ENCODE peak calls at places on chromosome 20, in six cellular contexts. One of them, this sample, is unnamed.

GRCh38 chr20:10347066-10347465 is 87.0 kb downstream of the MKKS start:
- DNase-seq in fibroblast of pulmonary artery: peak
- DNase-seq in transverse colon: no peak
- DNase-seq in glutamatergic neuron: no peak
- DNase-seq in B cell: no peak
- DNase-seq in fibroblast of mammary gland: no peak
- DNase-seq in this sample: no peak

GRCh38 chr20:49343246-49343645 is 65.4 kb upstream of the ZNFX1 start:
- DNase-seq in fibroblast of pulmonary artery: no peak
- DNase-seq in transverse colon: no peak
- DNase-seq in glutamatergic neuron: no peak
- DNase-seq in B cell: no peak
- DNase-seq in fibroblast of mammary gland: no peak
- DNase-seq in this sample: no peak

GRCh38 chr20:14821251-14821650 is 483.8 kb upstream of the FLRT3 start:
- DNase-seq in fibroblast of pulmonary artery: no peak
- DNase-seq in transverse colon: no peak
- DNase-seq in glutamatergic neuron: no peak
- DNase-seq in B cell: no peak
- DNase-seq in fibroblast of mammary gland: no peak
- DNase-seq in this sample: no peak

GRCh38 chr20:50727792-50728485 is 3.4 kb upstream of the PARD6B start:
- DNase-seq in fibroblast of pulmonary artery: no peak
- DNase-seq in transverse colon: no peak
- DNase-seq in glutamatergic neuron: no peak
- DNase-seq in B cell: no peak
- DNase-seq in fibroblast of mammary gland: peak
- DNase-seq in this sample: no peak

GRCh38 chr20:6007094-6007528 is 46.7 kb downstream of the LRRN4 start:
- DNase-seq in fibroblast of pulmonary artery: no peak
- DNase-seq in transverse colon: no peak
- DNase-seq in glutamatergic neuron: no peak
- DNase-seq in B cell: no peak
- DNase-seq in fibroblast of mammary gland: no peak
- DNase-seq in this sample: peak

GRCh38 chr20:49790077-49790798 is 22.4 kb upstream of the SLC9A8 start:
- DNase-seq in fibroblast of pulmonary artery: peak
- DNase-seq in transverse colon: no peak
- DNase-seq in glutamatergic neuron: no peak
- DNase-seq in B cell: no peak
- DNase-seq in fibroblast of mammary gland: no peak
- DNase-seq in this sample: no peak

GRCh38 chr20:49279677-49280462 is 2.0 kb upstream of the ZNFX1 start:
- DNase-seq in fibroblast of pulmonary artery: no peak
- DNase-seq in transverse colon: no peak
- DNase-seq in glutamatergic neuron: no peak
- DNase-seq in B cell: no peak
- DNase-seq in fibroblast of mammary gland: no peak
- DNase-seq in this sample: no peak

GRCh38 chr20:13771853-13772453 is 12.8 kb downstream of the ESF1 start:
- DNase-seq in fibroblast of pulmonary artery: peak
- DNase-seq in transverse colon: no peak
- DNase-seq in glutamatergic neuron: no peak
- DNase-seq in B cell: peak
- DNase-seq in fibroblast of mammary gland: peak
- DNase-seq in this sample: no peak

GRCh38 chr20:12966468-12967085 is 42.2 kb upstream of the SPTLC3 start:
- DNase-seq in fibroblast of pulmonary artery: peak
- DNase-seq in transverse colon: no peak
- DNase-seq in glutamatergic neuron: no peak
- DNase-seq in B cell: no peak
- DNase-seq in fibroblast of mammary gland: peak
- DNase-seq in this sample: no peak

GRCh38 chr20:48941467-48941866 is 20.0 kb downstream of the ARFGEF2 start:
- DNase-seq in fibroblast of pulmonary artery: no peak
- DNase-seq in transverse colon: no peak
- DNase-seq in glutamatergic neuron: no peak
- DNase-seq in B cell: no peak
- DNase-seq in fibroblast of mammary gland: no peak
- DNase-seq in this sample: no peak

GRCh38 chr20:33262658-33263065 is 20.4 kb upstream of the BPIFB1 start:
- DNase-seq in fibroblast of pulmonary artery: peak
- DNase-seq in transverse colon: no peak
- DNase-seq in glutamatergic neuron: peak
- DNase-seq in B cell: no peak
- DNase-seq in fibroblast of mammary gland: peak
- DNase-seq in this sample: no peak

GRCh38 chr20:57671662-57672061 is 38.2 kb downstream of the PMEPA1 start:
- DNase-seq in fibroblast of pulmonary artery: peak
- DNase-seq in transverse colon: no peak
- DNase-seq in glutamatergic neuron: no peak
- DNase-seq in B cell: no peak
- DNase-seq in fibroblast of mammary gland: no peak
- DNase-seq in this sample: no peak

GRCh38 chr20:7155794-7156193 is 388.3 kb downstream of the BMP2 start:
- DNase-seq in fibroblast of pulmonary artery: no peak
- DNase-seq in transverse colon: no peak
- DNase-seq in glutamatergic neuron: no peak
- DNase-seq in B cell: no peak
- DNase-seq in fibroblast of mammary gland: peak
- DNase-seq in this sample: no peak

GRCh38 chr20:17809714-17810631 is 110.2 kb downstream of the BANF2 start:
- DNase-seq in fibroblast of pulmonary artery: peak
- DNase-seq in transverse colon: no peak
- DNase-seq in glutamatergic neuron: no peak
- DNase-seq in B cell: no peak
- DNase-seq in fibroblast of mammary gland: no peak
- DNase-seq in this sample: no peak

DNA sequence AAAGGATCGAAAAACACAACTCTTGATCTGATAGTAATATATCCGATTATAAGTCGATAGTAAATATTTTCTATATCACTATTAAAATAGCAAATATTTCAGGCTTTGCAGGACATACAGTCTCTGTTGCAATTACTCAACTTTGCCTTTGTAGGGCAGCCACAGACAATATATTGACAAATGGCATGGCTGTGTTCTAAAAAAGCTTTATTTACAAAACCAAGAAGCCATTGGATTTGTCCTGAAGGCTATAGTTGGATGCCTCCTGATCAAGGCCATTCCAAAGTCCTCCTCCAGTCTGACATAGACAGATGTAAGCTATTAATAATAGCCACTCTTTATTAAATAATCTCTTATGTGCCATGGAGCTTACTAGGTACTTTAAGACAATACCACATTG is 5.9 kb downstream of the OCSTAMP start:
- DNase-seq in fibroblast of pulmonary artery: peak
- DNase-seq in transverse colon: no peak
- DNase-seq in glutamatergic neuron: no peak
- DNase-seq in B cell: no peak
- DNase-seq in fibroblast of mammary gland: peak
- DNase-seq in this sample: no peak
- TF ChIP-seq CTCF in fibroblast of pulmonary artery: no peak
- TF ChIP-seq CTCF in transverse colon: no peak
- TF ChIP-seq CTCF in glutamatergic neuron: no peak
- TF ChIP-seq CTCF in B cell: no peak
- TF ChIP-seq CTCF in fibroblast of mammary gland: peak
- TF ChIP-seq CTCF in this sample: no peak

DNA sequence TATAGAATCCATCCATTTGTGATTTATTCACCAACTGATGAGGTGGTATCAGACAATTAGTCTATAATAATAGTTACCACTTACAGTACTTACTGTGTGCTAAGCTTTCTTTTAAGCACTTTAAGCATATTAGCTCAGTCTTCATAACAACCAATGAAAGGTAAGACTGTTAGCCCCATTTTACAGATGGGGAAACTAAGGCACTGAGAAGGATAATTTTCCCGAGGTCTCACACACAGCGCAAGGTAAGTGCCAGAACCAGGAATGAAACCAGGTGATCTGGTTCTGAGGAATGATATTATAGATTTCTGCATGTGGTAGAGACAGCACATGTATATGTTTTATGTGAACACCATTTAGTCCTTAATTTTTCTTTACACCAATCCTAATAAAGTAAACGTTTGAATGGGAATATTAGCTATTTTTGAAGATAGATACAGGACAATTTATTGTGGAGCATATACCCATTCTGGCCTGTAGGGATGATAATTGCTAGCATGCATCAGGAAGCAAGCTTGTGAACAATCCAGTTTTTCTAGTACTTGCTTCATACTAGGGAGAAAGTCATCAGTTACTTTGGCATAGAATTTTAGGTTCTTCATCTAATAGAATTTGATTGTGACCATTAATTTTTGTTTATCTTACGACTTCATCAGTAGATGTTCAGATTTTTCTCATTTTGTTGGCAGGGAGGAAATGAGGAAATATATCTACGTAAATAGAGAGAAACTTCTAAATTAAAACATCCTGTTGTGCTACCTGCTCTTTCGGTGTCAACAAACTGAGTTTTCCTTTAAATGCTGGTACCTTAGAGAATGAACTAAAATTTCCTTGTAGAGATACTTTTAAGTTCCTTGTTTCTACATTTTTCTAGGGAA is 3.0 kb downstream of the YWHAB start:
- DNase-seq in fibroblast of pulmonary artery: peak
- DNase-seq in transverse colon: no peak
- DNase-seq in glutamatergic neuron: no peak
- DNase-seq in B cell: no peak
- DNase-seq in fibroblast of mammary gland: peak
- DNase-seq in this sample: no peak
- TF ChIP-seq CTCF in fibroblast of pulmonary artery: peak
- TF ChIP-seq CTCF in transverse colon: peak
- TF ChIP-seq CTCF in glutamatergic neuron: peak
- TF ChIP-seq CTCF in B cell: peak
- TF ChIP-seq CTCF in fibroblast of mammary gland: peak
- TF ChIP-seq CTCF in this sample: peak

DNA sequence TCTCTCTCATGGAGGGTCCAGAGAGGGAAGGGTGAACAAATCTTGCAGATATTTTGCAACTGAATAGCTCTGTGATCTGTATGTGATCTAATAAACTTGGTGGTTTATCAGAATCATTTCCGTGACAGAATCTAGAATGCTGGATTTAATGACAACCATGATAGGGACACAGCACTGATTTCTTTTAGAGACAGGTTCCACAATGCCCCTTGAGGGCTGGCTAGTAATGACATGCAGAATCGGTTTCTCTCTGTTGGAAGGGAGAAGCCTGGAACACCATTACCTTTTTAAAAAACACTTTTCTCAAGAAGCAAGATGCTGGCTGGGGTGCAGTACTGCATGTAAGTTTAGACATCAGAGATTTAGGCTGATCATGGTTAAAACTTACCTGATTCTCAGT is 313.4 kb downstream of the CDH26 start:
- DNase-seq in fibroblast of pulmonary artery: no peak
- DNase-seq in transverse colon: no peak
- DNase-seq in glutamatergic neuron: no peak
- DNase-seq in B cell: no peak
- DNase-seq in fibroblast of mammary gland: no peak
- DNase-seq in this sample: no peak
- TF ChIP-seq CTCF in fibroblast of pulmonary artery: peak
- TF ChIP-seq CTCF in transverse colon: no peak
- TF ChIP-seq CTCF in glutamatergic neuron: peak
- TF ChIP-seq CTCF in B cell: no peak
- TF ChIP-seq CTCF in fibroblast of mammary gland: peak
- TF ChIP-seq CTCF in this sample: no peak

DNA sequence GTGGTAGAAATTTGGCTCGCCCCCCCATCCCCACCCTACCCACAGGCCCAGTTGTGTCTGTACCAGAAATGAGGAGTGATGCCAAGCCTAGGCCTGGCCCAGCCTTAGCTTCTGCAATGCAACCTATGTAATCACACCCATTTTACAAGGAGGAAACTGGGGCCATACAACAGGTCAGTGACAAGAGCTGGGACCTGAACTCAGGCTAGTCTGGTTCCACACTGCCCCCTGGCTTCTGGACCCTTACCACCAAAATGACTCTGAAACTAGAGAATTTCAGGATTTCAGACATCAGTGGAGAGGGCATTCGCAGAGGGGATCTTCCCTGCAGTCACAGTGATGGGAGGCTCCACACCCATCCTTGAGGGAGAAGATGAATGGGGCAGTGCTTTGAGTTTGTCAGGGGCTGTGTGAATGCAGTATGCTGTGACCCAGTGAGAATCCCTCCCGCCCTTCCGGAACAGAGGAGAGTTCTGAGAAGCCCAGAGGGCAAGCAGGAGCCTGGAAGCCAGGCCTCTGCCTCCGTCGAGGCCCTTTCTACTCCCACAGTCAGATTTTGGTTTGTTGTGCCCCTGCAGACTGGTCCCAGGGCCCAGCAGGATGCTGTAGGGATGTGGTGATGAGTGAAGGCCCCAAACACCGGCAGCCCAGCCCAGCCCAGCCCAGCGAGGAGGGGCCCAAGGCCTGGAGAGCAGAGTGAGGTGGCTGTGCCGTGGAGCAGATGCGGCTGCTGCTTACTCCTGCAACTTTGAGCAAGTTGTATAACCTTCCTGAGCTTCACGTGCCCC is 48.1 kb upstream of the MYL9 start:
- DNase-seq in fibroblast of pulmonary artery: no peak
- DNase-seq in transverse colon: peak
- DNase-seq in glutamatergic neuron: peak
- DNase-seq in B cell: no peak
- DNase-seq in fibroblast of mammary gland: no peak
- DNase-seq in this sample: peak
- TF ChIP-seq CTCF in fibroblast of pulmonary artery: peak
- TF ChIP-seq CTCF in transverse colon: peak
- TF ChIP-seq CTCF in glutamatergic neuron: no peak
- TF ChIP-seq CTCF in B cell: no peak
- TF ChIP-seq CTCF in fibroblast of mammary gland: peak
- TF ChIP-seq CTCF in this sample: no peak

DNA sequence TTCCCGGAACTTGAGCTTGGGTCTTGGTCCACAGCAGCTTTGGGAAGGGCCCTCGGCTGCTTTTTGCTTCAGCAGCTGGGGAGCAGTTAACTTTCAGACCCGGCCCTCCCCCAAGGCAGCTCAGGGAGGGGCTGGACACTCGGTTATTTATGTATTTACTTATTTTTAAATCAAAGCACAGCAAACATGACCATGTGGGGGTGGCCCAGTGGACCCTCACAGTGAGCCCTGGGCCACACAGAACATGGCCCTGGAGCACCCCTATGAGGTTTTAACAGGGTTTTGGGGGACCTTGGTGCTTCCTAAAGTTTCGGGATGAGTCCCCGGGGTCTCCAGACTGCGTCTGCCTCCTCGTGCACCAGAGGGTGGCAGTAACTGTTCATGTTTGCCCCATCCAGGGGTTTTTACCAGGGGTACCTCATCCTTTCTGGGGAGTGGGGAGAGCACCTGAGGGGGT is 26.6 kb upstream of the NPBWR2 start:
- DNase-seq in fibroblast of pulmonary artery: no peak
- DNase-seq in transverse colon: no peak
- DNase-seq in glutamatergic neuron: peak
- DNase-seq in B cell: no peak
- DNase-seq in fibroblast of mammary gland: no peak
- DNase-seq in this sample: no peak
- TF ChIP-seq CTCF in fibroblast of pulmonary artery: peak
- TF ChIP-seq CTCF in transverse colon: no peak
- TF ChIP-seq CTCF in glutamatergic neuron: no peak
- TF ChIP-seq CTCF in B cell: no peak
- TF ChIP-seq CTCF in fibroblast of mammary gland: peak
- TF ChIP-seq CTCF in this sample: no peak

GRCh38 chr20:31951530-31952453 is at the start of gene PDRG1:
- DNase-seq in fibroblast of pulmonary artery: peak
- DNase-seq in transverse colon: peak
- DNase-seq in glutamatergic neuron: peak
- DNase-seq in B cell: peak
- DNase-seq in fibroblast of mammary gland: peak
- DNase-seq in this sample: peak
- TF ChIP-seq CTCF in fibroblast of pulmonary artery: peak
- TF ChIP-seq CTCF in transverse colon: peak
- TF ChIP-seq CTCF in glutamatergic neuron: peak
- TF ChIP-seq CTCF in B cell: peak
- TF ChIP-seq CTCF in fibroblast of mammary gland: peak
- TF ChIP-seq CTCF in this sample: peak

This sample was measured in colonic mucosa.